ENCODE peak calls at places on chromosomes 5 and 9, in seven cellular contexts. A, U, N, L, T, H and I are unnamed samples.

GRCh38 chr5:67639311-67639710 is 442.7 kb upstream of the CD180 start:
- DNase-seq in H (no peak), T (no peak), A (no peak), U (no peak), L (no peak), N (no peak), I (no peak)

GRCh38 chr5:1006656-1007071 is 1.9 kb upstream of the NKD2 start:
- DNase-seq in A (no peak), N (no peak), L (no peak), U (peak), H (no peak), T (no peak), I (no peak)

GRCh38 chr9:107243757-107244156 is 39.3 kb upstream of the RAD23B start:
- DNase-seq in U (no peak), A (peak), N (peak), T (peak), L (no peak), H (peak), I (peak)

GRCh38 chr5:6607559-6607936 is 25.3 kb downstream of the NSUN2 start:
- DNase-seq in T (no peak), N (no peak), L (no peak), A (no peak), H (no peak), U (no peak), I (no peak)

GRCh38 chr9:89278997-89279739 is 31.8 kb upstream of the CKS2 start:
- DNase-seq in A (no peak), T (peak), N (peak), H (peak), L (peak), U (peak), I (peak)

GRCh38 chr5:180093241-180093640 is 21.7 kb upstream of the RNF130 start:
- DNase-seq in U (no peak), L (no peak), H (no peak), A (no peak), N (no peak), T (no peak), I (no peak)

GRCh38 chr5:126512451-126512850 is 82.6 kb downstream of the ALDH7A1 start:
- DNase-seq in A (no peak), N (no peak), H (no peak), U (no peak), L (no peak), T (no peak), I (no peak)

GRCh38 chr9:110115868-110116542 is 92.0 kb downstream of the C9orf152 start:
- DNase-seq in U (no peak), N (no peak), T (no peak), L (no peak), H (peak), A (no peak), I (no peak)

GRCh38 chr5:2747372-2748179 is 3.9 kb downstream of the IRX2 start:
- DNase-seq in T (no peak), N (no peak), A (no peak), L (no peak), H (no peak), U (no peak), I (no peak)